ENCODE peak calls at places on chromosomes 13 and 19, in five cellular contexts. I is suprapubic skin; M is CD8-positive, alpha-beta memory T cell; B is substantia nigra; X is endothelial cell. K is an unnamed sample.

GRCh38 chr19:13132471-13133166 is 14.6 kb downstream of the NACC1 start:
- DNase-seq in I (no peak), M (no peak), B (no peak), X (no peak), K (no peak)

GRCh38 chr13:95552539-95553270 is at the start of gene CLDN10:
- DNase-seq in B (no peak), M (no peak), I (peak), X (peak), K (no peak)

GRCh38 chr13:35818577-35819165 is 312.5 kb downstream of the DCLK1 start:
- DNase-seq in I (no peak), X (no peak), M (no peak), B (no peak), K (no peak)

GRCh38 chr13:64471916-64472315 is 2758.2 kb downstream of the PCDH9 start:
- DNase-seq in I (no peak), M (no peak), B (no peak), X (no peak), K (no peak)

GRCh38 chr19:51803965-51804364 is 9.0 kb downstream of the FPR3 start:
- DNase-seq in B (no peak), X (no peak), M (no peak), I (no peak), K (no peak)

GRCh38 chr13:75902166-75903104 is 266.3 kb downstream of the LMO7 start:
- DNase-seq in X (no peak), B (no peak), M (no peak), I (no peak), K (no peak)

GRCh38 chr13:56988543-56988942 is 152.2 kb upstream of the PRR20A start:
- DNase-seq in I (no peak), X (no peak), B (no peak), M (no peak), K (no peak)

GRCh38 chr13:51148952-51149573 is 38.0 kb upstream of the C13orf42 start:
- DNase-seq in B (no peak), X (peak), I (no peak), M (no peak), K (no peak)

GRCh38 chr13:111912991-111913781 is 153.8 kb upstream of the SOX1 start:
- DNase-seq in M (no peak), I (peak), X (no peak), B (no peak), K (peak)

GRCh38 chr19:45161715-45162463 is 1.1 kb upstream of the NKPD1 start:
- DNase-seq in B (no peak), X (peak), I (no peak), M (no peak), K (no peak)

GRCh38 chr13:104571161-104571889 is 1505.1 kb upstream of the SLC10A2 start:
- DNase-seq in B (peak), I (peak), M (peak), X (peak), K (no peak)

GRCh38 chr19:46614114-46614701 is 10.7 kb downstream of the PTGIR start:
- DNase-seq in B (peak), M (peak), X (peak), I (peak), K (peak)

GRCh38 chr19:12965017-12965811 is 4.2 kb upstream of the DAND5 start:
- DNase-seq in B (peak), I (peak), M (peak), X (peak), K (peak)

GRCh38 chr19:32876919-32877285 is 7.3 kb upstream of the SLC7A9 start:
- DNase-seq in M (no peak), I (no peak), X (no peak), B (no peak), K (no peak)

GRCh38 chr19:48122421-48122820 is 11.8 kb upstream of the PLA2G4C start:
- DNase-seq in I (no peak), M (no peak), X (no peak), B (no peak), K (no peak)